ENCODE peak calls at places on chromosomes 13 and 19, in eight cellular contexts. X is tibial nerve, C is stomach, T is Panc1, G is lung, O is heart left ventricle, B is adrenal gland, E is pancreas. Z is an unnamed sample.

GRCh38 chr13:110062077-110062776 is 244.7 kb downstream of the COL4A1 start:
- DNase-seq in X (no peak), C (no peak), T (no peak), G (no peak), O (peak; percentile 73), B (no peak), E (peak; percentile 20), Z (no peak)

GRCh38 chr13:113155201-113155600 is 3.2 kb upstream of the PROZ start:
- DNase-seq in X (no peak), C (no peak), T (no peak), G (no peak), O (no peak), B (no peak), E (no peak), Z (no peak)

GRCh38 chr19:12580180-12580694 is 29.0 kb upstream of the ZNF564 start:
- DNase-seq in X (no peak), C (no peak), T (no peak), G (no peak), O (no peak), B (no peak), E (no peak), Z (no peak)

GRCh38 chr13:31860002-31860401 is 120.7 kb downstream of the RXFP2 start:
- DNase-seq in X (no peak), C (no peak), T (no peak), G (no peak), O (peak; percentile 35), B (no peak), E (no peak), Z (peak; percentile 65)

GRCh38 chr13:44112700-44113329 is 233.1 kb downstream of the LACC1 start:
- DNase-seq in X (no peak), C (no peak), T (no peak), G (no peak), O (no peak), B (no peak), E (no peak), Z (no peak)

GRCh38 chr19:47023448-47023794 is 3.8 kb downstream of the NPAS1 start:
- DNase-seq in X (no peak), C (no peak), T (no peak), G (no peak), O (no peak), B (no peak), E (no peak), Z (no peak)

GRCh38 chr13:23771966-23772365 is 117.2 kb downstream of the MIPEP start:
- DNase-seq in X (no peak), C (no peak), T (no peak), G (no peak), O (no peak), B (no peak), E (no peak), Z (no peak)

GRCh38 chr19:14497347-14497921 is 1.5 kb upstream of the GIPC1 start:
- DNase-seq in X (no peak), C (peak; percentile 66), T (no peak), G (no peak), O (no peak), B (no peak), E (no peak), Z (no peak)

GRCh38 chr19:7159105-7159933 is 89.8 kb downstream of the ZNF557 start:
- DNase-seq in X (no peak), C (no peak), T (peak; percentile 60), G (no peak), O (peak; percentile 88), B (peak; percentile 79), E (no peak), Z (peak; percentile 87)

GRCh38 chr13:106629068-106629712 is 61.3 kb upstream of the ARGLU1 start:
- DNase-seq in X (no peak), C (no peak), T (no peak), G (no peak), O (no peak), B (no peak), E (no peak), Z (no peak)

GRCh38 chr13:107907065-107907464 is 308.3 kb downstream of the LIG4 start:
- DNase-seq in X (no peak), C (no peak), T (no peak), G (no peak), O (no peak), B (no peak), E (no peak), Z (no peak)

GRCh38 chr19:41265376-41266153 is 1.4 kb downstream of the HNRNPUL1 start:
- DNase-seq in X (no peak), C (peak; percentile 27), T (no peak), G (peak; percentile 35), O (no peak), B (peak; percentile 35), E (peak; percentile 17), Z (no peak)

GRCh38 chr13:97119899-97120745 is 102.0 kb upstream of the MBNL2 start:
- DNase-seq in X (no peak), C (no peak), T (no peak), G (no peak), O (no peak), B (no peak), E (no peak), Z (no peak)

GRCh38 chr13:97124237-97124636 is 97.9 kb upstream of the MBNL2 start:
- DNase-seq in X (no peak), C (no peak), T (no peak), G (no peak), O (no peak), B (no peak), E (no peak), Z (no peak)

GRCh38 chr13:97121894-97122293 is 100.2 kb upstream of the MBNL2 start:
- DNase-seq in X (no peak), C (no peak), T (no peak), G (no peak), O (no peak), B (no peak), E (no peak), Z (no peak)

GRCh38 chr13:97122381-97122996 is 99.6 kb upstream of the MBNL2 start:
- DNase-seq in X (no peak), C (no peak), T (no peak), G (no peak), O (no peak), B (no peak), E (no peak), Z (no peak)

DNA sequence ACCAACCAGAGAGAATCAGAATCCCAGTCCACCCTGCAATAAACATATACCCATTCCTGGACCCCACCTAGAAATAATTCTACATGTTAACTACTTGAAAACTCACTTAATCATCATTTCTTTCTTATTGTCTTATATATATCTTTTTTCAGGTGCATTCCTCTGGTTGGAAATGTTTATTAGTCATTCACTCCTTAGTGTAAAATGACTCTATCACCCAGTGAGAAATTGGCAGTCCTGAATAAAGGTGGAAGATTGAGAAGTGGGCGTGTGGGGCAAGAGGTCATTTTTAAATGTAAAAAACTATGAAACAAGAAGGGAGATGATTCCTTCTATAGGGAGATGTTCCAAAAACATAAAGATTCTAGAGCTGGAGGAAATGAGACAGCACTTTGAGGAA is 101.2 kb upstream of the MBNL2 start:
- DNase-seq in X (no peak), C (no peak), T (no peak), G (no peak), O (no peak), B (no peak), E (no peak), Z (no peak)
- H3K4me1 ChIP-seq in X (peaks cover 22% of the 10 kb centered on the region), C (peaks cover 14% of the 10 kb centered on the region), T (peaks cover 66% of the 10 kb centered on the region), G (peaks cover 11% of the 10 kb centered on the region), O (no peaks in the 10 kb centered on the region), B (peaks cover 26% of the 10 kb centered on the region), E (peaks cover 3% of the 10 kb centered on the region), Z (peaks cover 2% of the 10 kb centered on the region)

DNA sequence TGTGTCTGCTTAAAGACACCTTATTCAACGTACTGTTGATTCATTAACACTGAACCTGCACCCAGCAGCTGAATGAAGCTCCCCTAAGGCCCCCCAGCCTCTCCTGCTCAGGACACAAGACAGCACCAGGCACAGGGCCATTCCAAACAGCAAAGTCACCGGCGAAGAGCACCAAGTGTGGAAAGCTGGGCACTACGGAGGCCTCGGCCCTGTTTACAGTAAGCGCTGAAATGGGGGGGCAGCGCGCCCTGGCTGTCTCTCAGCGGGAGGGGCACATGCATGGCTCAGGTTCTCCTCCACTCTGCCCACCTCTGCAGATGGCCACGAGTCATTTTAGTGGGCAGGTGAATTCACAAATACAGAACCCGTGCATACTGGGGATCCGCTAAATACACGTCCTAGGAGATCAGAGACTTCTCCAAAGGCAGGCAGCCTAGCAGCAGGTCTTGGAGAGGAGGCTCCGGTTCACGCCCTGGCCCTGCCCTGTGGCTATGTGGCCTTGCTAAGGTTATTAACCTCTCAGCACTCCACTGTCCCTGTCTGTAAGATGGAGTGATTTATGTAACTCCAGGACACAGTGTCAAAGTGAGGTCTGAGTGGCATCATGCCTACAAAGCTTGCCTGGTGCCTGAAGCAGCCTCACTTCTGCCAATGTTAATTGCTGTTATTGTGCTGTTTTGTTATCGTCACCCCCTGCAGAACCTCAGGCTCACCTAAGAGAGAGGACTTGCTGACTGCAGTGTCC is 207.4 kb upstream of the SOX1 start:
- DNase-seq in X (no peak), C (no peak), T (no peak), G (no peak), O (no peak), B (no peak), E (no peak), Z (no peak)
- H3K9me3 ChIP-seq in X (no peaks in the 10 kb centered on the region), C (no peaks in the 10 kb centered on the region), T (no peaks in the 10 kb centered on the region), G (no peaks in the 10 kb centered on the region), O (no peaks in the 10 kb centered on the region), B (no peaks in the 10 kb centered on the region), E (no peaks in the 10 kb centered on the region), Z (peaks cover 1% of the 10 kb centered on the region)

GRCh38 chr19:2723345-2723715 is 2.2 kb upstream of the DIRAS1 start:
- DNase-seq in X (no peak), C (no peak), T (no peak), G (no peak), O (no peak), B (no peak), E (no peak), Z (no peak)

GRCh38 chr19:2724148-2724557 is 3.0 kb upstream of the DIRAS1 start:
- DNase-seq in X (no peak), C (no peak), T (no peak), G (no peak), O (peak; percentile 11), B (no peak), E (no peak), Z (no peak)

GRCh38 chr19:2721570-2722540 is 683 bp upstream of the DIRAS1 start:
- DNase-seq in X (no peak), C (no peak), T (no peak), G (no peak), O (no peak), B (no peak), E (no peak), Z (no peak)

GRCh38 chr19:2723747-2724146 is 2.6 kb upstream of the DIRAS1 start:
- DNase-seq in X (no peak), C (no peak), T (no peak), G (no peak), O (no peak), B (no peak), E (no peak), Z (no peak)

GRCh38 chr19:2722541-2723344 is 1.6 kb upstream of the DIRAS1 start:
- DNase-seq in X (no peak), C (peak; percentile 78), T (no peak), G (no peak), O (peak; percentile 85), B (peak; percentile 89), E (no peak), Z (peak; percentile 90)
- H3K4me1 ChIP-seq in X (peaks cover 12% of the 10 kb centered on the region), C (peaks cover 36% of the 10 kb centered on the region), T (peaks cover 15% of the 10 kb centered on the region), G (peaks cover 12% of the 10 kb centered on the region), O (no peaks in the 10 kb centered on the region), B (peaks cover 12% of the 10 kb centered on the region), E (peaks cover 4% of the 10 kb centered on the region), Z (no peaks in the 10 kb centered on the region)

DNA sequence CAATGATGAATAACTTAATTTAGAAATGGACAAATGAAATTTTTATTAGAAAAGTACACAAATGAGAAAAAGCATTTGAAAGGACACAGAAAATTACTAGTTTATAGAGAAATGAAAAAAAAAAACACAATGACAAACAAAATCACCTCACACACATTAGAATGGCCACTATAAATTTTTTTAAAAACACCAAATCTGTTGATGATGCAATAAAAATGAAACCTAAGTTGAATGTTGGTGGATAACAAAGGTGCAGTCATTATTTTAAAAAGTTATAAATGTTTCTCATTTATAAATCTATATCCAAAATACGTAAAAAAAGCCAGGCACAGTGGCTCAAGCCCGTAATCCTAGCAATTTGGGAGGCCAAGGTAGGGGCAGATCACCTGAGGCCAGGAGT is 20.8 kb downstream of the ZNF626 start:
- DNase-seq in X (no peak), C (no peak), T (no peak), G (no peak), O (no peak), B (no peak), E (no peak), Z (no peak)
- H3K9me3 ChIP-seq in X (peaks cover 4% of the 10 kb centered on the region), C (peaks cover 78% of the 10 kb centered on the region), T (peaks cover 24% of the 10 kb centered on the region), G (peaks cover 7% of the 10 kb centered on the region), O (peaks cover 68% of the 10 kb centered on the region), B (peaks cover 6% of the 10 kb centered on the region), E (no peaks in the 10 kb centered on the region), Z (peaks cover 24% of the 10 kb centered on the region)